ENCODE peak calls at places on chromosomes 12 and 14, in five cellular contexts. One of them, this sample, is unnamed.

GRCh38 chr12:15732341-15733061 is 56.7 kb downstream of the EPS8 start:
- DNase-seq in HepG2: peak
- DNase-seq in H1: no peak
- DNase-seq in GM12878: peak
- DNase-seq in HEK293T: no peak
- DNase-seq in this sample: no peak

GRCh38 chr14:105500726-105501101 is 9.7 kb downstream of the TEDC1 start:
- DNase-seq in GM12878: no peak
- DNase-seq in HEK293T: no peak
- DNase-seq in H1: no peak
- DNase-seq in HepG2: no peak
- DNase-seq in this sample: no peak

GRCh38 chr12:77940011-77940423 is 109.3 kb downstream of the NAV3 start:
- DNase-seq in GM12878: no peak
- DNase-seq in HepG2: no peak
- DNase-seq in H1: no peak
- DNase-seq in HEK293T: no peak
- DNase-seq in this sample: no peak

GRCh38 chr12:20631711-20632110 is 63.4 kb upstream of the SLCO1C1 start:
- DNase-seq in GM12878: no peak
- DNase-seq in HEK293T: no peak
- DNase-seq in H1: no peak
- DNase-seq in HepG2: no peak
- DNase-seq in this sample: no peak

GRCh38 chr12:43284441-43284840 is 267.6 kb downstream of the ADAMTS20 start:
- DNase-seq in GM12878: no peak
- DNase-seq in HepG2: no peak
- DNase-seq in H1: no peak
- DNase-seq in HEK293T: no peak
- DNase-seq in this sample: no peak

GRCh38 chr12:109868182-109869051 is 11.9 kb downstream of the GLTP start:
- DNase-seq in GM12878: no peak
- DNase-seq in H1: no peak
- DNase-seq in HEK293T: no peak
- DNase-seq in HepG2: no peak
- DNase-seq in this sample: no peak

GRCh38 chr12:49652921-49653520 is 29.7 kb downstream of the PRPF40B start:
- DNase-seq in HEK293T: no peak
- DNase-seq in H1: no peak
- DNase-seq in HepG2: no peak
- DNase-seq in GM12878: no peak
- DNase-seq in this sample: no peak

GRCh38 chr14:33737446-33737845 is 213.4 kb downstream of the EGLN3 start:
- DNase-seq in GM12878: no peak
- DNase-seq in HEK293T: no peak
- DNase-seq in H1: no peak
- DNase-seq in HepG2: no peak
- DNase-seq in this sample: no peak

GRCh38 chr12:24853588-24853987 is 95.3 kb downstream of the BCAT1 start:
- DNase-seq in HepG2: no peak
- DNase-seq in GM12878: no peak
- DNase-seq in H1: no peak
- DNase-seq in HEK293T: no peak
- DNase-seq in this sample: no peak

GRCh38 chr14:58239259-58240210 is 5.1 kb upstream of the PSMA3 start:
- DNase-seq in HepG2: peak
- DNase-seq in HEK293T: peak
- DNase-seq in GM12878: peak
- DNase-seq in H1: peak
- DNase-seq in this sample: no peak

GRCh38 chr12:40078201-40078730 is 27.6 kb downstream of the SLC2A13 start:
- DNase-seq in GM12878: no peak
- DNase-seq in HepG2: no peak
- DNase-seq in HEK293T: no peak
- DNase-seq in H1: no peak
- DNase-seq in this sample: no peak

GRCh38 chr12:70928066-70928465 is 7.5 kb upstream of the PTPRR start:
- DNase-seq in H1: no peak
- DNase-seq in GM12878: no peak
- DNase-seq in HEK293T: no peak
- DNase-seq in HepG2: no peak
- DNase-seq in this sample: no peak

GRCh38 chr14:71384007-71384605 is 476.8 kb downstream of the PCNX1 start:
- DNase-seq in GM12878: no peak
- DNase-seq in HepG2: no peak
- DNase-seq in H1: no peak
- DNase-seq in HEK293T: no peak
- DNase-seq in this sample: no peak

GRCh38 chr14:77717608-77718305 is 9.9 kb downstream of the SLIRP start:
- DNase-seq in GM12878: no peak
- DNase-seq in HEK293T: no peak
- DNase-seq in H1: no peak
- DNase-seq in HepG2: no peak
- DNase-seq in this sample: no peak

GRCh38 chr12:89162704-89163261 is 189.5 kb downstream of the DUSP6 start:
- DNase-seq in HepG2: no peak
- DNase-seq in H1: no peak
- DNase-seq in HEK293T: no peak
- DNase-seq in GM12878: peak
- DNase-seq in this sample: no peak

GRCh38 chr14:58107947-58108552 is 44.0 kb downstream of the ARMH4 start:
- DNase-seq in HEK293T: peak
- DNase-seq in HepG2: peak
- DNase-seq in H1: no peak
- DNase-seq in GM12878: no peak
- DNase-seq in this sample: peak

GRCh38 chr12:1992732-1993131 is 11.5 kb downstream of the DCP1B start:
- DNase-seq in GM12878: no peak
- DNase-seq in HEK293T: no peak
- DNase-seq in H1: no peak
- DNase-seq in HepG2: no peak
- DNase-seq in this sample: no peak

GRCh38 chr12:68899251-68899771 is 33.7 kb downstream of the CPM start:
- DNase-seq in HepG2: peak
- DNase-seq in H1: no peak
- DNase-seq in HEK293T: no peak
- DNase-seq in GM12878: no peak
- DNase-seq in this sample: no peak

GRCh38 chr14:106605548-106606448 is 1079.4 kb downstream of the TMEM121 start:
- DNase-seq in HEK293T: peak
- DNase-seq in HepG2: peak
- DNase-seq in GM12878: peak
- DNase-seq in H1: no peak
- DNase-seq in this sample: no peak

GRCh38 chr14:105166571-105167302 is 1.8 kb downstream of the JAG2 start:
- DNase-seq in HepG2: no peak
- DNase-seq in H1: no peak
- DNase-seq in HEK293T: no peak
- DNase-seq in GM12878: no peak
- DNase-seq in this sample: no peak

GRCh38 chr12:6795088-6795487 is 5.8 kb downstream of the CD4 start:
- DNase-seq in GM12878: no peak
- DNase-seq in H1: no peak
- DNase-seq in HepG2: no peak
- DNase-seq in HEK293T: no peak
- DNase-seq in this sample: no peak

GRCh38 chr12:113227169-113227568 is 5.9 kb downstream of the TPCN1 start:
- DNase-seq in HepG2: no peak
- DNase-seq in HEK293T: no peak
- DNase-seq in H1: no peak
- DNase-seq in GM12878: no peak
- DNase-seq in this sample: no peak

GRCh38 chr14:67934087-67934486 is 114.5 kb downstream of the RAD51B start:
- DNase-seq in HEK293T: peak
- DNase-seq in HepG2: peak
- DNase-seq in H1: no peak
- DNase-seq in GM12878: peak
- DNase-seq in this sample: peak

GRCh38 chr14:90995785-90996184 is 64.7 kb downstream of the RPS6KA5 start:
- DNase-seq in HEK293T: no peak
- DNase-seq in GM12878: no peak
- DNase-seq in HepG2: no peak
- DNase-seq in H1: no peak
- DNase-seq in this sample: no peak

GRCh38 chr12:127810026-127810425 is 456.9 kb upstream of the TMEM132C start:
- DNase-seq in HEK293T: no peak
- DNase-seq in GM12878: no peak
- DNase-seq in HepG2: no peak
- DNase-seq in H1: no peak
- DNase-seq in this sample: no peak

GRCh38 chr12:2287589-2287988 is 234.8 kb downstream of the CACNA1C start:
- DNase-seq in GM12878: no peak
- DNase-seq in H1: no peak
- DNase-seq in HEK293T: no peak
- DNase-seq in HepG2: no peak
- DNase-seq in this sample: no peak

GRCh38 chr14:92259613-92260357 is 63.2 kb upstream of the SLC24A4 start:
- DNase-seq in H1: no peak
- DNase-seq in HepG2: no peak
- DNase-seq in GM12878: peak
- DNase-seq in HEK293T: no peak
- DNase-seq in this sample: no peak

GRCh38 chr14:75279153-75279738 is 618 bp downstream of the FOS start:
- DNase-seq in GM12878: no peak
- DNase-seq in HEK293T: peak
- DNase-seq in H1: no peak
- DNase-seq in HepG2: no peak
- DNase-seq in this sample: no peak

GRCh38 chr12:131818821-131819585 is 9.2 kb upstream of the MMP17 start:
- DNase-seq in HepG2: peak
- DNase-seq in HEK293T: no peak
- DNase-seq in H1: no peak
- DNase-seq in GM12878: no peak
- DNase-seq in this sample: no peak

GRCh38 chr14:103519043-103519836 is 3.4 kb downstream of the CKB start:
- DNase-seq in GM12878: no peak
- DNase-seq in H1: no peak
- DNase-seq in HepG2: no peak
- DNase-seq in HEK293T: no peak
- DNase-seq in this sample: no peak

DNA sequence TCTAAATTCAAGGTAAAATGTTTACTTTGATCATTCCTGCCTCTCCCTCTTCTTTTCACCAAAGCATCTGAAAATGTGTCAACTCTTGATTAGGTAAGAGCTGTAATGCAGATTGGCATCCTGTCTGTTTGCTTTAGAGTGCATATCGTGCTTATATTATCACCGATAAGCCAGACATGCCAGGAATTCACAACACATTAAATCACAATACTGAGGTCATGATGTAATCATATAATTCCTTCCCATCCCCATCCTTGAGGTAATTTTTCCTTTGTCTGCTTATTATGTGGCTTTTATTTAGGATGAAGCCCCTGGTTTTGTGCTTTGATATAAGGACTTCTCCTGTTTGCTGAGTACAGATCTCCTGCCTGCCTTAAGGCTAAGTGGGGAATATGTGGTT is 10.2 kb downstream of the DDX47 start:
- DNase-seq in GM12878: no peak
- DNase-seq in HEK293T: no peak
- DNase-seq in H1: no peak
- DNase-seq in HepG2: no peak
- DNase-seq in this sample: no peak
- TF ChIP-seq SUZ12 in GM12878: no peak
- TF ChIP-seq SUZ12 in HEK293T: no peak
- TF ChIP-seq SUZ12 in H1: no peak
- TF ChIP-seq SUZ12 in HepG2: no peak
- TF ChIP-seq SUZ12 in this sample: no peak

GRCh38 chr12:26195641-26196423 is 459 bp downstream of the SSPN start:
- DNase-seq in H1: peak
- DNase-seq in HepG2: no peak
- DNase-seq in GM12878: no peak
- DNase-seq in HEK293T: peak
- DNase-seq in this sample: peak

GRCh38 chr12:26193539-26193938 is 1.8 kb upstream of the SSPN start:
- DNase-seq in GM12878: no peak
- DNase-seq in HepG2: no peak
- DNase-seq in HEK293T: no peak
- DNase-seq in H1: no peak
- DNase-seq in this sample: no peak

GRCh38 chr12:26195250-26195640 is at the start of gene SSPN:
- DNase-seq in H1: peak
- DNase-seq in GM12878: no peak
- DNase-seq in HepG2: no peak
- DNase-seq in HEK293T: peak
- DNase-seq in this sample: peak

GRCh38 chr12:26188641-26189040 is 6.7 kb upstream of the SSPN start:
- DNase-seq in GM12878: no peak
- DNase-seq in HEK293T: no peak
- DNase-seq in HepG2: no peak
- DNase-seq in H1: no peak
- DNase-seq in this sample: no peak

GRCh38 chr12:26192142-26192541 is 3.2 kb upstream of the SSPN start:
- DNase-seq in HepG2: no peak
- DNase-seq in HEK293T: no peak
- DNase-seq in H1: no peak
- DNase-seq in GM12878: no peak
- DNase-seq in this sample: no peak
- TF ChIP-seq SUZ12 in HepG2: no peak
- TF ChIP-seq SUZ12 in HEK293T: no peak
- TF ChIP-seq SUZ12 in H1: no peak
- TF ChIP-seq SUZ12 in GM12878: no peak
- TF ChIP-seq SUZ12 in this sample: no peak

GRCh38 chr12:38847247-38847646 is 58.1 kb downstream of the CPNE8 start:
- DNase-seq in HEK293T: no peak
- DNase-seq in GM12878: no peak
- DNase-seq in H1: no peak
- DNase-seq in HepG2: no peak
- DNase-seq in this sample: no peak
- TF ChIP-seq SUZ12 in HEK293T: no peak
- TF ChIP-seq SUZ12 in GM12878: no peak
- TF ChIP-seq SUZ12 in H1: no peak
- TF ChIP-seq SUZ12 in HepG2: no peak
- TF ChIP-seq SUZ12 in this sample: no peak

DNA sequence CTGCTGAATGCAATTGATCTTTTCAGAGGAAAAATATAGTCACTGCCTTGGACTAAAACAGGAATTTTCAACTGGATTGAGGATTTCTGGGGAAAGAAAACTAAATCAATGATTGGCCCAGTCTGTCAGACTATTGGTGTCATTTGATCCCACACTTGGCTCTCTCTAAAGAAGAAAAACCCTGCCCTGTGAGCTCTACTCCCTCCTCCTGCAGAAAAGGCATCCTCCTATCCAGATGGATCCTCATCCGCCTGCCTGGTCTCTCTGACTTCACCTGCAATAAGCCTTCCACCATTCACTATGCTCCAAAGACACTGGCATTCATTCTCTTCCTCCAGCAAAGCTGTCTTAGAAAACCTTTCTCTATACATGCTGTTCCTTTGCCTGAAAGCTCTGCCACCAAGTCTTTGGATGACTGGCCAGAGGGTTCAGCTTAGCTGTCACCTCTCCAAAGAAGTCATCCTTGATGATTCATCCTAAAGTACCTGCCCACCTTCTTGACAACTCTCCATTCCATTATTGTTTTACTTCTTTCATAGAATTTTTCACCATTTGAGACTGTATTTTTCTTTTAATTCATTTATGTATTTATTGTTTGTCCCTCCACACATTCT is 127.6 kb upstream of the CAND1 start:
- DNase-seq in HEK293T: no peak
- DNase-seq in HepG2: no peak
- DNase-seq in GM12878: no peak
- DNase-seq in H1: no peak
- DNase-seq in this sample: no peak
- TF ChIP-seq SUZ12 in HEK293T: no peak
- TF ChIP-seq SUZ12 in HepG2: no peak
- TF ChIP-seq SUZ12 in GM12878: no peak
- TF ChIP-seq SUZ12 in H1: no peak
- TF ChIP-seq SUZ12 in this sample: no peak

GRCh38 chr12:13211859-13212664 is 15.5 kb downstream of the EMP1 start:
- DNase-seq in HEK293T: peak
- DNase-seq in HepG2: peak
- DNase-seq in H1: peak
- DNase-seq in GM12878: no peak
- DNase-seq in this sample: peak
- TF ChIP-seq SUZ12 in HEK293T: no peak
- TF ChIP-seq SUZ12 in HepG2: no peak
- TF ChIP-seq SUZ12 in H1: no peak
- TF ChIP-seq SUZ12 in GM12878: no peak
- TF ChIP-seq SUZ12 in this sample: no peak